ENCODE peak calls at places on chromosome 12, in five cellular contexts. C is HepG2, E is H1, H is K562, G is GM12878. F is an unnamed sample.

GRCh38 chr12:95820096-95820703 is 29.6 kb upstream of the NTN4 start:
- DNase-seq in C (peak), E (no peak), H (peak), G (no peak), F (no peak)

GRCh38 chr12:54127538-54128259 is 61.1 kb downstream of the SMUG1 start:
- DNase-seq in C (no peak), E (no peak), H (no peak), G (no peak), F (no peak)

GRCh38 chr12:203462-204260 is 10.3 kb downstream of the SLC6A12 start:
- DNase-seq in C (no peak), E (no peak), H (peak), G (no peak), F (peak)

GRCh38 chr12:68367903-68368302 is 35.7 kb upstream of the MDM1 start:
- DNase-seq in C (no peak), E (no peak), H (no peak), G (no peak), F (no peak)

GRCh38 chr12:66409195-66409871 is 107.0 kb downstream of the HELB start:
- DNase-seq in C (peak), E (peak), H (no peak), G (no peak), F (peak)

GRCh38 chr12:43238281-43238680 is 313.7 kb downstream of the ADAMTS20 start:
- DNase-seq in C (no peak), E (no peak), H (no peak), G (no peak), F (no peak)

GRCh38 chr12:86018361-86018760 is 144.3 kb downstream of the NTS start:
- DNase-seq in C (no peak), E (no peak), H (no peak), G (no peak), F (no peak)

GRCh38 chr12:121916719-121917118 is 1.7 kb upstream of the CFAP251 start:
- DNase-seq in C (no peak), E (no peak), H (no peak), G (no peak), F (no peak)

GRCh38 chr12:131912526-131913274 is 16.4 kb upstream of the PUS1 start:
- DNase-seq in C (peak), E (no peak), H (peak), G (no peak), F (no peak)

GRCh38 chr12:102757154-102757873 is 159.7 kb downstream of the PAH start:
- DNase-seq in C (no peak), E (no peak), H (no peak), G (no peak), F (no peak)

GRCh38 chr12:128365831-128366231 is 98.9 kb downstream of the TMEM132C start:
- DNase-seq in C (no peak), E (no peak), H (no peak), G (no peak), F (no peak)

GRCh38 chr12:124392991-124393790 is 98.3 kb downstream of the RFLNA start:
- DNase-seq in C (no peak), E (no peak), H (no peak), G (no peak), F (no peak)

GRCh38 chr12:109236257-109236656 is 72.8 kb downstream of the FOXN4 start:
- DNase-seq in C (no peak), E (no peak), H (no peak), G (no peak), F (no peak)

GRCh38 chr12:120225852-120226640 is 25.1 kb upstream of the RPLP0 start:
- DNase-seq in C (no peak), E (no peak), H (peak), G (no peak), F (no peak)

GRCh38 chr12:89992668-89993401 is 284.2 kb upstream of the ATP2B1 start:
- DNase-seq in C (no peak), E (no peak), H (no peak), G (no peak), F (no peak)

GRCh38 chr12:105064564-105065222 is 19.6 kb downstream of the ALDH1L2 start:
- DNase-seq in C (no peak), E (no peak), H (no peak), G (no peak), F (peak)

GRCh38 chr12:12724421-12725085 is 7.4 kb downstream of the CDKN1B start:
- DNase-seq in C (no peak), E (no peak), H (peak), G (no peak), F (no peak)

GRCh38 chr12:67271976-67272375 is 2.8 kb downstream of the CAND1 start:
- DNase-seq in C (no peak), E (no peak), H (no peak), G (no peak), F (no peak)

GRCh38 chr12:111410229-111411186 is 4.8 kb downstream of the SH2B3 start:
- DNase-seq in C (no peak), E (no peak), H (no peak), G (no peak), F (no peak)

GRCh38 chr12:58860050-58860787 is 60.1 kb downstream of the LRIG3 start:
- DNase-seq in C (peak), E (no peak), H (no peak), G (no peak), F (no peak)

GRCh38 chr12:7161811-7162210 is 27.7 kb upstream of the PEX5 start:
- DNase-seq in C (no peak), E (no peak), H (no peak), G (no peak), F (no peak)

GRCh38 chr12:63037721-63038120 is 102.8 kb upstream of the PPM1H start:
- DNase-seq in C (no peak), E (no peak), H (no peak), G (no peak), F (no peak)

GRCh38 chr12:19529933-19530630 is 90.8 kb downstream of the AEBP2 start:
- DNase-seq in C (no peak), E (no peak), H (no peak), G (no peak), F (no peak)

GRCh38 chr12:2083561-2083960 is 30.8 kb downstream of the CACNA1C start:
- DNase-seq in C (no peak), E (no peak), H (no peak), G (no peak), F (no peak)

GRCh38 chr12:11561416-11561815 is 88.1 kb upstream of the ETV6 start:
- DNase-seq in C (no peak), E (no peak), H (no peak), G (no peak), F (no peak)

GRCh38 chr12:99974146-99974545 is 10.6 kb downstream of the ANKS1B start:
- DNase-seq in C (no peak), E (no peak), H (no peak), G (no peak), F (no peak)

GRCh38 chr12:59715434-59715833 is 119.6 kb downstream of the SLC16A7 start:
- DNase-seq in C (peak), E (no peak), H (no peak), G (no peak), F (no peak)

GRCh38 chr12:53489242-53489915 is 9.9 kb downstream of the MAP3K12 start:
- DNase-seq in C (no peak), E (no peak), H (no peak), G (no peak), F (peak)

GRCh38 chr12:87413784-87414183 is 615.4 kb downstream of the C12orf50 start:
- DNase-seq in C (no peak), E (no peak), H (no peak), G (no peak), F (no peak)

GRCh38 chr12:89568484-89568883 is 42.6 kb upstream of the POC1B start:
- DNase-seq in C (no peak), E (no peak), H (no peak), G (no peak), F (no peak)

GRCh38 chr12:126191037-126191891 is 1126.0 kb downstream of the AACS start:
- DNase-seq in C (no peak), E (peak), H (no peak), G (no peak), F (no peak)

DNA sequence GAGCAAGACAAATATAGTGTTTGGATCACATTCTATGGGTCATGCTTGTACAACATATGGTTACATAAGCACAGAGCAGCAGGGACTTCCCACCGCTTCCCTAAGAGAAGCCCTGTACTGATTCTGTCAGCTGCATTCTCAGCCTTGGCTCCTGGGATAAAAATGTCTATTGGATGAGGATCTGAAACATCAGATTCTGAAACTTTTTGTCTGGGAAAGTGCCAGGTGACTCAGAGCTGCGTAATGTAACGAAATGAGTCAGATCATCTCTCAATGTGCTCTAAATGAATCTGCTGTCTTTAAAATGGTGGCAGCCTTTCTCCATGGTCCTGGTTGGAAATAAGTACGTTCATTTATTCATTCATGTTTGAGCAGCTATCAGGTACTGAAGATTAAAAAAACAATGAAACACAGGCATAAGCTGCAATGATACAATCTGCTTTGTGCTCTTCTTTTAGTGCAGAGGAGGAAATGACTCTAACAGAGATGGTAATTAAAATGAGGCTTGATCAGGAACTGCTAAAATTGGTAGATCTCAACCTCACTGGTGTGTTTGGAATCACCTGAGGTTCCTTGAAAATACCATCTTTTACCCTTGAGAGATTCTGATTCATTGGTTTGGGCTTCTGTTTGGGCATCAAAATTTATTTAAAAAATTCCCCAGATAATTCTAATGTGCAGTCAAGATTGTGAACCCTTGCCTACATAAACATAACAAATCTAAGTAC is 99.1 kb upstream of the NAP1L1 start:
- DNase-seq in C (peak), E (no peak), H (peak), G (peak), F (no peak)
- TF ChIP-seq ATF2 in C (no peak), E (no peak), H (no peak), G (peak), F (no peak)

GRCh38 chr12:101470939-101471338 is 4.2 kb upstream of the SPIC start:
- DNase-seq in C (no peak), E (no peak), H (no peak), G (no peak), F (no peak)

GRCh38 chr12:101468948-101469347 is 6.2 kb upstream of the SPIC start:
- DNase-seq in C (no peak), E (no peak), H (no peak), G (no peak), F (no peak)

GRCh38 chr12:101474248-101474647 is 888 bp upstream of the SPIC start:
- DNase-seq in C (no peak), E (no peak), H (no peak), G (no peak), F (no peak)

GRCh38 chr12:101475751-101476305 is 692 bp downstream of the SPIC start:
- DNase-seq in C (no peak), E (no peak), H (no peak), G (no peak), F (no peak)

DNA sequence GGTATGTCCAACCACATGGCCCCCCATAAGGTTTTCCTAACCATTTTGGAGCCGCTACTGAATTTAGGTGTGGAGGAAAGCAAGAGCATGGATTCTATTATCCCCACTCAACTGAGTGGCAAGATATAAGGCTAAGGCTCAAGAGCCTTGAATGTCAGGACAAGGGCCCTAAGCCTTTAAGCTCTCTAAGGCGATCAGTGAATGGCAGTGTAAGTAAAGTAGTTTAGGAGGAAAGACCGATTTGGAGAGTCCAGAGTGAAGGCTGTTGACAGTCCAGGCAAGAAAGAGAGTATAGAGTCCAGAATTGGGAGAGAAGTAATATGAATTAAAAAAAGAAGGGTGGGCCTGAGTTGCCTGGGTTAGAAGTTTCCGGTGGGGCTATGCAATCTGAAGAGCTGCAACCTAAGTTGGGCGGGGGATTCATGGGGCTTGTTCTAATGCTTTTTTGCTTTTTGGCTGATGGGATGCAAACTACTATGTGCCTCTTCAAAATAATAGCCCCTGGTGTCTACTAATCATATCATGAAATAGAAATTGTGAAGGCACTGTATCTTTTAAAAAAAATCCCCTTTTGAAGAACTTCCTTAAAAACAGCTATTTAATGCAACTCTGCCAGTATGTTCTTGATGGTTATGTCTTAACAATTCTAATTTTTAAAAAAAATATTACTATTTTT is at the start of gene SPIC:
- DNase-seq in C (no peak), E (no peak), H (no peak), G (no peak), F (no peak)
- TF ChIP-seq CREB1 in C (no peak), E (no peak), H (no peak), G (no peak), F (no peak)

GRCh38 chr12:56989866-56990610 is 16.3 kb downstream of the ZBTB39 start:
- DNase-seq in C (no peak), E (no peak), H (no peak), G (no peak), F (no peak)
- TF ChIP-seq ATF2 in C (no peak), E (no peak), H (no peak), G (no peak), F (no peak)

GRCh38 chr12:50073712-50074111 is 11.4 kb upstream of the SMARCD1 start:
- DNase-seq in C (no peak), E (no peak), H (no peak), G (no peak), F (no peak)
- TF ChIP-seq CREB1 in C (no peak), E (no peak), H (no peak), G (no peak), F (no peak)

GRCh38 chr12:107319536-107320030 is 226.2 kb upstream of the CRY1 start:
- DNase-seq in C (no peak), E (no peak), H (no peak), G (no peak), F (no peak)
- TF ChIP-seq ATF2 in C (no peak), E (no peak), H (no peak), G (no peak), F (no peak)

GRCh38 chr12:25186788-25187397 is 8.1 kb downstream of the DNAI7 start:
- DNase-seq in C (peak), E (no peak), H (no peak), G (peak), F (no peak)
- TF ChIP-seq CREB1 in C (no peak), E (no peak), H (no peak), G (no peak), F (no peak)

F was measured in WTC11.